ENCODE peak calls at places on chromosome 6, in seven cellular contexts. C is psoas muscle, G is uterus, P is A549, J is esophagus squamous epithelium, E is pancreas, B is GM23248. S is an unnamed sample.

GRCh38 chr6:142902636-142903053 is 42.3 kb downstream of the HIVEP2 start:
- DNase-seq in B (peak; percentile 94), C (no peak), G (no peak), J (no peak), P (peak; percentile 65), E (no peak), S (no peak)

GRCh38 chr6:148508401-148509151 is 165.9 kb downstream of the SASH1 start:
- DNase-seq in P (no peak), E (no peak), G (no peak), C (no peak), J (no peak), B (peak; percentile 92), S (no peak)

GRCh38 chr6:72035966-72036365 is 149.6 kb downstream of the RIMS1 start:
- DNase-seq in G (no peak), B (peak; percentile 14), J (no peak), C (no peak), P (no peak), E (no peak), S (no peak)

GRCh38 chr6:107444277-107444676 is 15.1 kb downstream of the PDSS2 start:
- DNase-seq in J (no peak), C (no peak), P (no peak), E (no peak), G (no peak), B (no peak), S (no peak)

GRCh38 chr6:14079433-14079832 is 38.1 kb upstream of the CD83 start:
- DNase-seq in E (no peak), B (peak; percentile 15), P (no peak), C (no peak), G (no peak), J (no peak), S (no peak)

GRCh38 chr6:90343581-90343980 is 46.9 kb upstream of the BACH2 start:
- DNase-seq in G (no peak), C (no peak), E (no peak), B (peak; percentile 54), P (peak; percentile 11), J (no peak), S (no peak)

GRCh38 chr6:152096863-152097496 is 289.5 kb downstream of the ESR1 start:
- DNase-seq in E (no peak), J (no peak), C (no peak), B (peak; percentile 91), G (no peak), P (peak; percentile 4), S (no peak)

GRCh38 chr6:118993803-118994231 is 58.9 kb upstream of the MCM9 start:
- DNase-seq in E (no peak), B (no peak), P (no peak), C (no peak), G (no peak), J (no peak), S (no peak)

GRCh38 chr6:72689107-72689954 is 67.5 kb downstream of the KCNQ5 start:
- DNase-seq in E (no peak), J (no peak), G (no peak), P (no peak), C (no peak), B (peak; percentile 58), S (no peak)

GRCh38 chr6:159616456-159616855 is 76.6 kb downstream of the SOD2 start:
- DNase-seq in J (no peak), G (no peak), B (no peak), E (no peak), P (no peak), C (no peak), S (no peak)

GRCh38 chr6:34155471-34156300 is 9.8 kb upstream of the GRM4 start:
- DNase-seq in B (no peak), C (no peak), G (no peak), J (no peak), P (no peak), E (no peak), S (peak; percentile 46)

GRCh38 chr6:47319867-47320266 is 10.2 kb upstream of the TNFRSF21 start:
- DNase-seq in E (no peak), G (no peak), B (no peak), J (no peak), C (no peak), P (no peak), S (no peak)

GRCh38 chr6:121971886-121972285 is 427.6 kb upstream of the HSF2 start:
- DNase-seq in G (no peak), E (no peak), P (no peak), B (peak; percentile 45), J (no peak), C (no peak), S (no peak)

GRCh38 chr6:90401933-90402830 is 105.5 kb upstream of the BACH2 start:
- DNase-seq in B (no peak), C (no peak), G (no peak), P (no peak), E (no peak), J (no peak), S (no peak)

GRCh38 chr6:130851026-130851425 is 23.8 kb downstream of the SMLR1 start:
- DNase-seq in B (no peak), P (no peak), J (no peak), E (no peak), G (no peak), C (no peak), S (no peak)

GRCh38 chr6:78701407-78701806 is 165.9 kb upstream of the IRAK1BP1 start:
- DNase-seq in P (no peak), J (no peak), G (no peak), E (no peak), B (peak; percentile 67), C (no peak), S (no peak)

GRCh38 chr6:105363100-105363754 is 39.7 kb downstream of the PREP start:
- DNase-seq in P (no peak), B (peak; percentile 81), E (no peak), G (no peak), J (no peak), C (no peak), S (no peak)
- H3K27ac ChIP-seq in P (no peak overlapping the region), B (no peak overlapping the region), E (no peak overlapping the region), G (no peak overlapping the region), J (no peak overlapping the region), C (peak overlapping the region; percentile 72), S (no peak overlapping the region)

GRCh38 chr6:35585688-35586087 is 73.0 kb upstream of the TULP1 start:
- DNase-seq in P (no peak), E (no peak), C (no peak), B (peak; percentile 31), J (no peak), G (no peak), S (no peak)
- H3K27ac ChIP-seq in P (no peak overlapping the region), E (no peak overlapping the region), C (peak overlapping the region; percentile 95), B (peak overlapping the region; percentile 8), J (peak overlapping the region; percentile 89), G (peak overlapping the region; percentile 98), S (peak overlapping the region; percentile 39)

GRCh38 chr6:136788069-136788902 is 4.0 kb downstream of the MAP3K5 start:
- DNase-seq in B (peak; percentile 78), J (no peak), C (no peak), G (no peak), P (no peak), E (no peak), S (no peak)
- H3K27ac ChIP-seq in B (peak overlapping the region; percentile 63), J (peak overlapping the region; percentile 71), C (no peak overlapping the region), G (peak overlapping the region; percentile 28), P (no peak overlapping the region), E (no peak overlapping the region), S (peak overlapping the region; percentile 53)

GRCh38 chr6:144583614-144583954 is 298.4 kb downstream of the UTRN start:
- DNase-seq in G (no peak), C (no peak), J (no peak), B (no peak), P (no peak), E (no peak), S (no peak)

GRCh38 chr6:144585217-144585814 is 300.2 kb downstream of the UTRN start:
- DNase-seq in B (peak; percentile 65), C (no peak), G (no peak), J (no peak), E (no peak), P (peak; percentile 36), S (no peak)

GRCh38 chr6:144590540-144590939 is 305.4 kb downstream of the UTRN start:
- DNase-seq in E (no peak), P (no peak), G (no peak), C (no peak), B (no peak), J (no peak), S (no peak)

GRCh38 chr6:144588674-144589325 is 303.7 kb downstream of the UTRN start:
- DNase-seq in C (no peak), B (peak; percentile 39), E (no peak), P (no peak), J (no peak), G (no peak), S (no peak)

GRCh38 chr6:144586986-144587385 is 301.9 kb downstream of the UTRN start:
- DNase-seq in E (no peak), J (no peak), G (no peak), C (no peak), P (no peak), B (no peak), S (no peak)
- H3K27ac ChIP-seq in E (no peak overlapping the region), J (no peak overlapping the region), G (no peak overlapping the region), C (no peak overlapping the region), P (no peak overlapping the region), B (no peak overlapping the region), S (no peak overlapping the region)

GRCh38 chr6:97849390-97849789 is 566.4 kb upstream of the MMS22L start:
- DNase-seq in P (no peak), G (no peak), C (no peak), B (no peak), J (no peak), E (no peak), S (no peak)

DNA sequence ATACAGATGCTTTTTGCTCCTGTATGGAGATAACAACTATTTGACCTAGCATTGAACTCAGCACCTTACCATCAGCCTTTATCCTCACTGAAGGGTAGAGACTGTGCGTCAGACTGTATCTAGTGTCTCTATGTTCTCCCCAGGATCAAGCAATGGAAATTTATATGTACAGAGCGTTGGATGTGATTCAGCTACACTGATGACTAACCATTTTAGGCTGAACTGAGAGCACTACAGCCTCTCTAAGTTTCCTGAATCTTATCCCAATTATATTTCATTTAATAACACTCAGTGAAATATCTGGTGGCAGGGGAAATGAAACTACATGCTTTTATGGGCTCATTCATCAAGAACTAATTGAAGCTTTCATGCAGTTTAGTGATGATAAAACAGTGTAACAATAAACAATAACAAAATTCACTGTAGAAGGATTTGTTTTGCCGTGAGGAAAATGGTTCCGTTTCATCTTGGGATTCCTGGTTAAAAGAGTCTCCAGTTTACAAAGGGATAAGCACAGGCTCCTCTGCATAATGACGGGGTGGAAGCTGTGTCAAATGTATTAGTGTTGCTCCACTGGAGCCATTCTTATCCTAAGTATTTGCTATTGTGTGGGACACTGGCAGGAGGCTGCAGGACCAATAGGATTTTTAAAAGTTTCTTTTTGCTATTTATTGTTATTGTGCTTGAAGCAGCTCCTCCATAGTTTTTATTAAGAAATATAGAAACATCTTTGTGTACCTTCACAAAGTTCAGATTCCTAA is 567.6 kb upstream of the MMS22L start:
- DNase-seq in C (no peak), G (no peak), E (no peak), P (no peak), J (no peak), B (peak; percentile 84), S (no peak)
- H3K27ac ChIP-seq in C (no peak overlapping the region), G (no peak overlapping the region), E (no peak overlapping the region), P (no peak overlapping the region), J (no peak overlapping the region), B (peak overlapping the region; percentile 56), S (no peak overlapping the region)